ENCODE peak calls at places on chromosome 21, in six cellular contexts. H is kidney glomerular epithelial cell; O is NCI-H2029; I is brain microvascular endothelial cell; R is CD8-positive, alpha-beta T cell; B is stimulated activated CD8-positive, alpha-beta memory T cell treated with anti-CD3 and anti-CD28 coated beads, Interleukin-4, amount 100 ng/mL, for 1 hour. W is an unnamed sample.

GRCh38 chr21:22535630-22536029 is 1537.4 kb downstream of the NCAM2 start:
- DNase-seq in H (no peak), O (no peak), I (no peak), R (no peak), B (no peak), W (no peak)

GRCh38 chr21:42010507-42011493 is 640 bp upstream of the ZBTB21 start:
- DNase-seq in H (peak), O (peak), I (no peak), R (peak), B (peak), W (no peak)

GRCh38 chr21:41475714-41476405 is 32.1 kb downstream of the TMPRSS2 start:
- DNase-seq in H (no peak), O (no peak), I (no peak), R (no peak), B (no peak), W (no peak)

GRCh38 chr21:43740497-43741156 is 21.7 kb downstream of the PDXK start:
- DNase-seq in H (no peak), O (no peak), I (no peak), R (no peak), B (no peak), W (no peak)

GRCh38 chr21:37877888-37878684 is 38.2 kb downstream of the KCNJ6 start:
- DNase-seq in H (no peak), O (no peak), I (no peak), R (no peak), B (no peak), W (no peak)

GRCh38 chr21:16517380-16517779 is 787.6 kb downstream of the USP25 start:
- DNase-seq in H (no peak), O (no peak), I (no peak), R (no peak), B (no peak), W (no peak)

GRCh38 chr21:29102791-29103257 is 27.6 kb upstream of the MAP3K7CL start:
- DNase-seq in H (no peak), O (no peak), I (no peak), R (no peak), B (no peak), W (no peak)

GRCh38 chr21:43767980-43768867 is 7.9 kb downstream of the CSTB start:
- DNase-seq in H (peak), O (no peak), I (peak), R (no peak), B (no peak), W (no peak)

GRCh38 chr21:37849703-37850102 is 66.6 kb downstream of the KCNJ6 start:
- DNase-seq in H (peak), O (no peak), I (peak), R (no peak), B (no peak), W (no peak)

GRCh38 chr21:40752125-40752524 is 94.8 kb downstream of the DSCAM start:
- DNase-seq in H (no peak), O (no peak), I (no peak), R (no peak), B (no peak), W (no peak)

GRCh38 chr21:44866780-44867179 is 6.7 kb downstream of the PTTG1IP start:
- DNase-seq in H (no peak), O (no peak), I (peak), R (no peak), B (no peak), W (no peak)

GRCh38 chr21:43369124-43369523 is 57.8 kb downstream of the SIK1 start:
- DNase-seq in H (no peak), O (peak), I (peak), R (no peak), B (no peak), W (no peak)

GRCh38 chr21:17813353-17813752 is 5.8 kb downstream of the C21orf91 start:
- DNase-seq in H (no peak), O (no peak), I (no peak), R (no peak), B (no peak), W (no peak)

GRCh38 chr21:26412831-26413329 is 160.2 kb downstream of the CYYR1 start:
- DNase-seq in H (no peak), O (no peak), I (no peak), R (no peak), B (no peak), W (no peak)

GRCh38 chr21:43805275-43805800 is 16.0 kb downstream of the RRP1 start:
- DNase-seq in H (no peak), O (no peak), I (no peak), R (no peak), B (no peak), W (no peak)

GRCh38 chr21:28811860-28812259 is 180.8 kb downstream of the LTN1 start:
- DNase-seq in H (no peak), O (no peak), I (no peak), R (no peak), B (no peak), W (no peak)

GRCh38 chr21:34367320-34367935 is 3.6 kb downstream of the KCNE2 start:
- DNase-seq in H (peak), O (peak), I (peak), R (no peak), B (peak), W (peak)

GRCh38 chr21:44780767-44781459 is 20.7 kb downstream of the UBE2G2 start:
- DNase-seq in H (no peak), O (no peak), I (no peak), R (no peak), B (no peak), W (no peak)

GRCh38 chr21:34159617-34159883 is 86.2 kb downstream of the MRPS6 start:
- DNase-seq in H (no peak), O (no peak), I (no peak), R (no peak), B (no peak), W (no peak)

GRCh38 chr21:41167348-41168342 is at the start of gene BACE2:
- DNase-seq in H (peak), O (peak), I (peak), R (peak), B (peak), W (peak)

GRCh38 chr21:19981938-19982337 is 1016.3 kb upstream of the NCAM2 start:
- DNase-seq in H (no peak), O (no peak), I (no peak), R (no peak), B (no peak), W (no peak)

GRCh38 chr21:15370576-15370975 is 305.8 kb upstream of the NRIP1 start:
- DNase-seq in H (peak), O (no peak), I (no peak), R (no peak), B (no peak), W (no peak)

GRCh38 chr21:45439901-45440461 is 35.0 kb downstream of the COL18A1 start:
- DNase-seq in H (no peak), O (no peak), I (no peak), R (no peak), B (no peak), W (no peak)

GRCh38 chr21:46142581-46143473 is 12.6 kb downstream of the FTCD start:
- DNase-seq in H (no peak), O (no peak), I (no peak), R (no peak), B (no peak), W (no peak)

GRCh38 chr21:45972716-45973474 is 8.7 kb upstream of the COL6A1 start:
- DNase-seq in H (no peak), O (no peak), I (peak), R (no peak), B (no peak), W (peak)

GRCh38 chr21:15480160-15480559 is 249.6 kb upstream of the USP25 start:
- DNase-seq in H (no peak), O (no peak), I (no peak), R (no peak), B (no peak), W (no peak)

GRCh38 chr21:37682908-37683307 is 233.3 kb downstream of the KCNJ6 start:
- DNase-seq in H (no peak), O (no peak), I (no peak), R (no peak), B (no peak), W (no peak)

GRCh38 chr21:16070207-16070651 is 340.4 kb downstream of the USP25 start:
- DNase-seq in H (no peak), O (no peak), I (no peak), R (no peak), B (no peak), W (no peak)

GRCh38 chr21:46542588-46543092 is 62.2 kb downstream of the S100B start:
- DNase-seq in H (no peak), O (no peak), I (no peak), R (no peak), B (no peak), W (no peak)

GRCh38 chr21:45111703-45112102 is 37.3 kb downstream of the ADARB1 start:
- DNase-seq in H (no peak), O (no peak), I (no peak), R (no peak), B (no peak), W (no peak)

GRCh38 chr21:16159971-16160350 is 430.2 kb downstream of the USP25 start:
- DNase-seq in H (no peak), O (no peak), I (no peak), R (no peak), B (no peak), W (no peak)

GRCh38 chr21:45074818-45075605 is 632 bp downstream of the ADARB1 start:
- DNase-seq in H (no peak), O (no peak), I (no peak), R (peak), B (no peak), W (no peak)

GRCh38 chr21:32578107-32578691 is 7.1 kb downstream of the TCP10L start:
- DNase-seq in H (no peak), O (no peak), I (no peak), R (no peak), B (no peak), W (peak)

GRCh38 chr21:33924766-33925100 is 9.1 kb upstream of the ATP5PO start:
- DNase-seq in H (peak), O (no peak), I (no peak), R (no peak), B (no peak), W (no peak)

GRCh38 chr21:45227735-45228134 is 60.0 kb downstream of the POFUT2 start:
- DNase-seq in H (no peak), O (no peak), I (no peak), R (no peak), B (no peak), W (no peak)

GRCh38 chr21:45580576-45581321 is 38.5 kb upstream of the SLC19A1 start:
- DNase-seq in H (no peak), O (no peak), I (no peak), R (no peak), B (no peak), W (peak)

GRCh38 chr21:15752763-15753407 is 23.1 kb downstream of the USP25 start:
- DNase-seq in H (no peak), O (no peak), I (no peak), R (no peak), B (no peak), W (no peak)

GRCh38 chr21:31502537-31503143 is 156.9 kb upstream of the SOD1 start:
- DNase-seq in H (no peak), O (no peak), I (no peak), R (no peak), B (no peak), W (no peak)